ENCODE peak calls at places on chromosomes 7 and 10, in five cellular contexts. One of them, this sample, is unnamed.

GRCh38 chr10:14586901-14587300 is 187.8 kb downstream of the FAM107B start:
- DNase-seq in hepatocyte: peak; percentile 52
- DNase-seq in epithelial cell of esophagus: peak; percentile 56
- DNase-seq in adrenal gland: no peak
- DNase-seq in activated B cell treated with CpG ODN at 0.5 μM for 24 hours: no peak
- DNase-seq in this sample: peak; percentile 63

GRCh38 chr7:70014472-70015232 is 416.4 kb downstream of the AUTS2 start:
- DNase-seq in hepatocyte: no peak
- DNase-seq in epithelial cell of esophagus: no peak
- DNase-seq in adrenal gland: no peak
- DNase-seq in activated B cell treated with CpG ODN at 0.5 μM for 24 hours: no peak
- DNase-seq in this sample: no peak

GRCh38 chr7:76423666-76424412 is 911 bp upstream of the ZP3 start:
- DNase-seq in hepatocyte: peak; percentile 36
- DNase-seq in epithelial cell of esophagus: peak; percentile 43
- DNase-seq in adrenal gland: no peak
- DNase-seq in activated B cell treated with CpG ODN at 0.5 μM for 24 hours: no peak
- DNase-seq in this sample: no peak

GRCh38 chr7:117229350-117229749 is 93.5 kb downstream of the WNT2 start:
- DNase-seq in hepatocyte: peak; percentile 26
- DNase-seq in epithelial cell of esophagus: no peak
- DNase-seq in adrenal gland: no peak
- DNase-seq in activated B cell treated with CpG ODN at 0.5 μM for 24 hours: no peak
- DNase-seq in this sample: no peak

GRCh38 chr10:77131214-77131613 is 506.4 kb downstream of the KCNMA1 start:
- DNase-seq in hepatocyte: no peak
- DNase-seq in epithelial cell of esophagus: peak; percentile 67
- DNase-seq in adrenal gland: no peak
- DNase-seq in activated B cell treated with CpG ODN at 0.5 μM for 24 hours: no peak
- DNase-seq in this sample: no peak

GRCh38 chr10:55550241-55550640 is 749.2 kb upstream of the PCDH15 start:
- DNase-seq in hepatocyte: peak; percentile 6
- DNase-seq in epithelial cell of esophagus: peak; percentile 54
- DNase-seq in adrenal gland: no peak
- DNase-seq in activated B cell treated with CpG ODN at 0.5 μM for 24 hours: no peak
- DNase-seq in this sample: no peak

GRCh38 chr10:102455893-102456471 is 4.6 kb upstream of the C10orf95 start:
- DNase-seq in hepatocyte: peak; percentile 86
- DNase-seq in epithelial cell of esophagus: peak; percentile 84
- DNase-seq in adrenal gland: no peak
- DNase-seq in activated B cell treated with CpG ODN at 0.5 μM for 24 hours: no peak
- DNase-seq in this sample: no peak

GRCh38 chr7:93620057-93620456 is 45.5 kb upstream of the CALCR start:
- DNase-seq in hepatocyte: no peak
- DNase-seq in epithelial cell of esophagus: peak; percentile 14
- DNase-seq in adrenal gland: no peak
- DNase-seq in activated B cell treated with CpG ODN at 0.5 μM for 24 hours: no peak
- DNase-seq in this sample: no peak

GRCh38 chr10:30502266-30503058 is 68.5 kb downstream of the MAP3K8 start:
- DNase-seq in hepatocyte: no peak
- DNase-seq in epithelial cell of esophagus: peak; percentile 14
- DNase-seq in adrenal gland: no peak
- DNase-seq in activated B cell treated with CpG ODN at 0.5 μM for 24 hours: no peak
- DNase-seq in this sample: peak; percentile 40

GRCh38 chr7:30327813-30328212 is 43.4 kb downstream of the ZNRF2 start:
- DNase-seq in hepatocyte: no peak
- DNase-seq in epithelial cell of esophagus: peak; percentile 57
- DNase-seq in adrenal gland: no peak
- DNase-seq in activated B cell treated with CpG ODN at 0.5 μM for 24 hours: no peak
- DNase-seq in this sample: no peak

DNA sequence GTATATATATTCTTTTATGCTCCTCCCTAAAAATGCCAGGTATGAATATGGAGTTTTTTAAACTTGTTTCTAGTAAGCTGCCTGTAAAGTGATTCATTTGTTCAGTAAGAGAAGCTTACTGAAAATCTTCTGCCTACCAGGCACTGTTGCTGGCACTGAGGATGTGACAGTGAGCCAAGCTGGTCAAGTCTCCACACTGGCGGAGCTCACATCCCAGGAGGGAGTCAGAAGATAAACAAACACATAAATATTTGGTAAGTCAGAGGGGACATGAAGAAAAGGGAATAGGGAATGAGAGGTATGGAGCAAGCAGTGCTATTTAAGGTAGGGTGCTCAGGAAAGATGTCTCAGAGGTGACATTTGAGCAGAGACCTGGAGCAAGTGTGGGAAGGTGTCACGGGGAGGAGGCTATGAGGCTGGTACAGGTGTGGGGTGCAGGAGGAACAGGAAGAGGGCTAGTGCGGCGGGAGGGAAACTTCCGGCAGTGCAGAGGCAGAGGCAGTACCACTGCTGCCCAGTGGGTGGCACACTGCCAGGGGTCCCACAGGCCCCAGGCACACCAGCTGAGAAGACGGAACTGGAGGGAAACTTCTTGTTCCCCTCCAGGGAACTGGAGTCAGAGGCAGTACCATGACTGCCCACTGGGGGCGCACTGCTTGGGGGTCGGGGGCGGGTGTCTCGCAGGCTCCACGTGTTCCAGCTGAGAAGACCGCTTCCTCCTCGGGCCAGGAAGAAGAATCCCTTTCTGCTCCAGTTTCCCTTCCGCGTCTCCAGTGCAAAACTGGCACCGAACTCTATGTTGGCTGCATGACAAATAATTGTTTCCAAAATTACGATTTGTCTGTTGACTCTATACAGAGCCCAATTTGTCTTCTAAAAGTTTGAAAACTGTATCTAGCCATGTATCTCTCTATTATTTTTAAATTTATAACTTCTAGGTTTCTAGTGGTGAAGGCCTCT is 161.0 kb downstream of the TEX36 start:
- DNase-seq in hepatocyte: no peak
- DNase-seq in epithelial cell of esophagus: no peak
- DNase-seq in adrenal gland: no peak
- DNase-seq in activated B cell treated with CpG ODN at 0.5 μM for 24 hours: no peak
- DNase-seq in this sample: no peak
- TF ChIP-seq CTCF in hepatocyte: peak; percentile 42
- TF ChIP-seq CTCF in epithelial cell of esophagus: peak; percentile 60
- TF ChIP-seq CTCF in adrenal gland: peak; percentile 11
- TF ChIP-seq CTCF in activated B cell treated with CpG ODN at 0.5 μM for 24 hours: no peak
- TF ChIP-seq CTCF in this sample: peak; percentile 24

DNA sequence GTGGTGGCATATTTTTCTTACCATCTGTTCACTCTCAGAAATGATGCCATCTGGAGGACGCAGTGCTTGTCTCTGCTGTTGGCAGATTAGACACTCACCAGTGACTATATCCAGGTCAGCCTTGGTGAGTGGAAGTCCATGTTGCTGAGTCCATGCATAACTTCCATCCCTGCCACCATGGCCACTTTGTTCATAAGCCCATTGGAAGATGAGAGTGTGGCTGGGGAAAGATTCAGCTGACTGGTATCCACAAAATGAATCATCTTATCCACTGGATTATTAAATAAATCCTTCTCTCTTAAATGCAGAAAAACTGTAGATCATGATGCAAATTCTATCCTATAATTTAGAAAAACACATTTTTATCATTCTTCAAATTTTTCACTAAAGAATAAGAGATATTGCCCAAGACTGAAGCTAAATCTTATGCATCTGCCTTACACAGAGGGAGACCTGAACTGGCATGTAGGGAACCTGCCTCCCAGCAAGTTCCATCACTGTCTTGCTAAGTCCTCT is 726.9 kb downstream of the TNS3 start:
- DNase-seq in hepatocyte: no peak
- DNase-seq in epithelial cell of esophagus: peak; percentile 14
- DNase-seq in adrenal gland: no peak
- DNase-seq in activated B cell treated with CpG ODN at 0.5 μM for 24 hours: no peak
- DNase-seq in this sample: no peak
- TF ChIP-seq CTCF in hepatocyte: no peak
- TF ChIP-seq CTCF in epithelial cell of esophagus: no peak
- TF ChIP-seq CTCF in adrenal gland: no peak
- TF ChIP-seq CTCF in activated B cell treated with CpG ODN at 0.5 μM for 24 hours: no peak
- TF ChIP-seq CTCF in this sample: no peak

GRCh38 chr7:31939076-31939475 is 131.1 kb downstream of the PDE1C start:
- DNase-seq in hepatocyte: no peak
- DNase-seq in epithelial cell of esophagus: no peak
- DNase-seq in adrenal gland: no peak
- DNase-seq in activated B cell treated with CpG ODN at 0.5 μM for 24 hours: no peak
- DNase-seq in this sample: no peak
- TF ChIP-seq CTCF in hepatocyte: no peak
- TF ChIP-seq CTCF in epithelial cell of esophagus: no peak
- TF ChIP-seq CTCF in adrenal gland: no peak
- TF ChIP-seq CTCF in activated B cell treated with CpG ODN at 0.5 μM for 24 hours: no peak
- TF ChIP-seq CTCF in this sample: no peak

GRCh38 chr10:70324951-70325781 is 41.4 kb upstream of the NPFFR1 start:
- DNase-seq in hepatocyte: no peak
- DNase-seq in epithelial cell of esophagus: peak; percentile 18
- DNase-seq in adrenal gland: no peak
- DNase-seq in activated B cell treated with CpG ODN at 0.5 μM for 24 hours: no peak
- DNase-seq in this sample: no peak

GRCh38 chr10:70324341-70324861 is 40.6 kb upstream of the NPFFR1 start:
- DNase-seq in hepatocyte: no peak
- DNase-seq in epithelial cell of esophagus: no peak
- DNase-seq in adrenal gland: no peak
- DNase-seq in activated B cell treated with CpG ODN at 0.5 μM for 24 hours: no peak
- DNase-seq in this sample: no peak

GRCh38 chr10:70323143-70323696 is 39.4 kb upstream of the NPFFR1 start:
- DNase-seq in hepatocyte: no peak
- DNase-seq in epithelial cell of esophagus: no peak
- DNase-seq in adrenal gland: no peak
- DNase-seq in activated B cell treated with CpG ODN at 0.5 μM for 24 hours: no peak
- DNase-seq in this sample: no peak

GRCh38 chr10:70321897-70322890 is 38.4 kb upstream of the NPFFR1 start:
- DNase-seq in hepatocyte: no peak
- DNase-seq in epithelial cell of esophagus: no peak
- DNase-seq in adrenal gland: no peak
- DNase-seq in activated B cell treated with CpG ODN at 0.5 μM for 24 hours: no peak
- DNase-seq in this sample: no peak

GRCh38 chr10:70323697-70324340 is 40.0 kb upstream of the NPFFR1 start:
- DNase-seq in hepatocyte: no peak
- DNase-seq in epithelial cell of esophagus: no peak
- DNase-seq in adrenal gland: no peak
- DNase-seq in activated B cell treated with CpG ODN at 0.5 μM for 24 hours: no peak
- DNase-seq in this sample: no peak
- TF ChIP-seq CTCF in hepatocyte: no peak
- TF ChIP-seq CTCF in epithelial cell of esophagus: no peak
- TF ChIP-seq CTCF in adrenal gland: no peak
- TF ChIP-seq CTCF in activated B cell treated with CpG ODN at 0.5 μM for 24 hours: no peak
- TF ChIP-seq CTCF in this sample: no peak

GRCh38 chr7:106781007-106781406 is 84.1 kb upstream of the PIK3CG start:
- DNase-seq in hepatocyte: no peak
- DNase-seq in epithelial cell of esophagus: no peak
- DNase-seq in adrenal gland: no peak
- DNase-seq in activated B cell treated with CpG ODN at 0.5 μM for 24 hours: no peak
- DNase-seq in this sample: no peak

GRCh38 chr7:106778656-106779250 is 86.3 kb upstream of the PIK3CG start:
- DNase-seq in hepatocyte: no peak
- DNase-seq in epithelial cell of esophagus: no peak
- DNase-seq in adrenal gland: no peak
- DNase-seq in activated B cell treated with CpG ODN at 0.5 μM for 24 hours: no peak
- DNase-seq in this sample: no peak

GRCh38 chr7:106781828-106782544 is 83.1 kb upstream of the PIK3CG start:
- DNase-seq in hepatocyte: no peak
- DNase-seq in epithelial cell of esophagus: no peak
- DNase-seq in adrenal gland: no peak
- DNase-seq in activated B cell treated with CpG ODN at 0.5 μM for 24 hours: no peak
- DNase-seq in this sample: no peak

GRCh38 chr7:106777666-106778299 is 87.3 kb upstream of the PIK3CG start:
- DNase-seq in hepatocyte: no peak
- DNase-seq in epithelial cell of esophagus: no peak
- DNase-seq in adrenal gland: no peak
- DNase-seq in activated B cell treated with CpG ODN at 0.5 μM for 24 hours: no peak
- DNase-seq in this sample: no peak

GRCh38 chr7:106779877-106780276 is 85.2 kb upstream of the PIK3CG start:
- DNase-seq in hepatocyte: peak; percentile 69
- DNase-seq in epithelial cell of esophagus: peak; percentile 13
- DNase-seq in adrenal gland: no peak
- DNase-seq in activated B cell treated with CpG ODN at 0.5 μM for 24 hours: no peak
- DNase-seq in this sample: peak; percentile 70
- TF ChIP-seq CTCF in hepatocyte: peak; percentile 27
- TF ChIP-seq CTCF in epithelial cell of esophagus: no peak
- TF ChIP-seq CTCF in adrenal gland: no peak
- TF ChIP-seq CTCF in activated B cell treated with CpG ODN at 0.5 μM for 24 hours: no peak
- TF ChIP-seq CTCF in this sample: peak; percentile 36

GRCh38 chr7:73894851-73895441 is 34.0 kb downstream of the TMEM270 start:
- DNase-seq in hepatocyte: no peak
- DNase-seq in epithelial cell of esophagus: peak; percentile 29
- DNase-seq in adrenal gland: no peak
- DNase-seq in activated B cell treated with CpG ODN at 0.5 μM for 24 hours: no peak
- DNase-seq in this sample: peak; percentile 78
- TF ChIP-seq CTCF in hepatocyte: no peak
- TF ChIP-seq CTCF in epithelial cell of esophagus: no peak
- TF ChIP-seq CTCF in adrenal gland: no peak
- TF ChIP-seq CTCF in activated B cell treated with CpG ODN at 0.5 μM for 24 hours: no peak
- TF ChIP-seq CTCF in this sample: no peak

DNA sequence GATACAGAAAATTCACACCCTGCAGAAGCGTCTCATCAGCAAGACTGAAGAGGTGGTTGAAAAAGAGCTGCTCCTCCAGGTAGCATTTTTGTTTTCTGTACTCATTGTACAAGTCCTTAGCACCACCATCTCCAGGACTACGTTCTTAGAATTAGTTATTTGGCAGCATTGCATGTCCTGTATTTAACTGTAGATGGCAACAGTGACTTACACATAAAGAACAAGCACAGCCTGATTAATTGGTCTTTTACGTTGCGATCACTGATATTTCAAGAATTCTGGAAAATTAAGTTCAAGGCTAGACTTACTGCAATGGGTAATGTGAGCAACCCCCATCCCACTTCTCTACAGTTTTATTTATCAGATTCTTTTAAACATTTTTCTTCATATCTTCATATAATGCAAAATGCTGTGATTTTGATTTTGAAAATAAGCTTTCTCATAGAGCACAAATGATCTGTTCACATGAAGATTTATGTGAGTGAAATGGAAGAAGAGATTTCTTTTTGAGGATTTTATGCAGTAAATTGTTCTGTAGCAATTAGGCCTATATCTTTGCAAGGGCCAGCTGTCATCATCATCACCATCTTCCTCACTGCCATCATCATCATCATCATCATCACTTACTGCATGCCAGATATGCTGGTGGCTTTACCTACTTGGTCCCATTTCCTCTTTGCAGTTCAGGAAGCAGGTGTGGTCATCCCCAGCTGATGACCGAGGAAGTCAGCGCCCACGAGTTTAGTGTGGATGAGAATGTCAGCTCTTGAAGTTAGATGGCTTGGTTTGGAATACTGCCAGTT is 53.3 kb downstream of the CFAP58 start:
- DNase-seq in hepatocyte: peak; percentile 46
- DNase-seq in epithelial cell of esophagus: peak; percentile 67
- DNase-seq in adrenal gland: no peak
- DNase-seq in activated B cell treated with CpG ODN at 0.5 μM for 24 hours: no peak
- DNase-seq in this sample: no peak
- TF ChIP-seq CTCF in hepatocyte: peak; percentile 75
- TF ChIP-seq CTCF in epithelial cell of esophagus: peak; percentile 72
- TF ChIP-seq CTCF in adrenal gland: peak; percentile 47
- TF ChIP-seq CTCF in activated B cell treated with CpG ODN at 0.5 μM for 24 hours: no peak
- TF ChIP-seq CTCF in this sample: no peak

This sample was measured in mucosa of descending colon.